ENCODE peak calls at places on chromosomes 2 and 18, in six cellular contexts. E, J, S, V, H and C are unnamed samples. For H3K79me2, the result is how much of the 10 kb centered on the place peaks cover.

GRCh38 chr18:13657974-13658373 is 68.4 kb downstream of the FAM210A start:
- DNase-seq in S (no peak), J (no peak), H (no peak), E (no peak), V (no peak), C (no peak)

GRCh38 chr2:31413876-31414550 is 529 bp downstream of the XDH start:
- DNase-seq in J (peak), V (peak), S (peak), H (no peak), E (peak), C (peak)

GRCh38 chr18:317618-318017 is 49.8 kb upstream of the THOC1 start:
- DNase-seq in S (no peak), E (no peak), J (no peak), V (no peak), H (no peak), C (no peak)

GRCh38 chr2:215435809-215436704 is at the start of gene FN1:
- DNase-seq in H (peak), S (peak), V (peak), J (peak), E (no peak), C (peak)

GRCh38 chr2:160538559-160539355 is 45.1 kb upstream of the RBMS1 start:
- DNase-seq in H (no peak), S (no peak), E (no peak), J (no peak), V (no peak), C (peak)

GRCh38 chr2:63614448-63614968 is 25.7 kb downstream of the MDH1 start:
- DNase-seq in J (peak), H (peak), S (peak), V (no peak), E (no peak), C (peak)

GRCh38 chr18:69718912-69719547 is 228.6 kb downstream of the CD226 start:
- DNase-seq in E (no peak), J (no peak), S (no peak), V (no peak), H (no peak), C (peak)

GRCh38 chr2:231900486-231900942 is 25.7 kb downstream of the NPPC start:
- DNase-seq in J (peak), V (peak), S (peak), H (peak), E (peak), C (peak)

GRCh38 chr2:120769076-120769786 is 33.6 kb downstream of the GLI2 start:
- DNase-seq in H (no peak), E (no peak), S (no peak), V (no peak), J (no peak), C (no peak)

GRCh38 chr2:67838205-67838604 is 224.6 kb downstream of the C1D start:
- DNase-seq in H (no peak), V (no peak), J (no peak), S (no peak), E (no peak), C (no peak)

GRCh38 chr2:207632575-207633492 is 7.6 kb upstream of the METTL21A start:
- DNase-seq in J (no peak), E (no peak), V (no peak), H (peak), S (no peak), C (peak)

GRCh38 chr2:101887328-101887727 is 104.4 kb upstream of the IL1R2 start:
- DNase-seq in H (no peak), S (no peak), E (no peak), V (no peak), J (no peak), C (no peak)

GRCh38 chr2:25187729-25188350 is 19.5 kb upstream of the POMC start:
- DNase-seq in S (no peak), J (peak), H (peak), E (no peak), V (no peak), C (no peak)

GRCh38 chr2:231648579-231649174 is 56.0 kb downstream of the TEX44 start:
- DNase-seq in H (peak), E (peak), S (peak), V (peak), J (peak), C (peak)

GRCh38 chr2:25230626-25231311 is 62.4 kb upstream of the POMC start:
- DNase-seq in J (no peak), S (no peak), E (no peak), V (peak), H (no peak), C (no peak)

GRCh38 chr2:84643991-84644390 is 127.7 kb downstream of the DNAH6 start:
- DNase-seq in E (no peak), J (peak), V (no peak), S (peak), H (no peak), C (no peak)

GRCh38 chr2:74741651-74742050 is 87.6 kb downstream of the SEMA4F start:
- DNase-seq in S (no peak), J (no peak), E (no peak), V (no peak), H (no peak), C (no peak)

GRCh38 chr2:129490666-129491065 is 488.8 kb upstream of the RAB6C start:
- DNase-seq in S (peak), V (no peak), J (no peak), H (peak), E (no peak), C (no peak)

GRCh38 chr2:37283207-37283606 is 41.4 kb downstream of the PRKD3 start:
- DNase-seq in J (no peak), H (no peak), V (no peak), E (no peak), S (no peak), C (peak)

GRCh38 chr2:203164311-203164935 is 74.4 kb upstream of the CYP20A1 start:
- DNase-seq in S (no peak), H (peak), E (no peak), J (no peak), V (no peak), C (peak)

GRCh38 chr2:239151201-239152131 is 249.4 kb downstream of the HDAC4 start:
- DNase-seq in E (no peak), H (no peak), V (no peak), S (no peak), J (no peak), C (no peak)
- TF ChIP-seq EZH2phosphoT487 in E (no peak), H (no peak), V (no peak), S (no peak), J (no peak), C (no peak)

GRCh38 chr2:23803275-23803964 is 123.5 kb downstream of the ATAD2B start:
- DNase-seq in S (no peak), H (peak), E (no peak), J (no peak), V (no peak), C (peak)

GRCh38 chr2:23806201-23806600 is 120.7 kb downstream of the ATAD2B start:
- DNase-seq in J (no peak), S (no peak), E (no peak), V (no peak), H (no peak), C (no peak)

GRCh38 chr2:23806665-23807064 is 120.3 kb downstream of the ATAD2B start:
- DNase-seq in H (no peak), E (no peak), J (no peak), V (no peak), S (no peak), C (no peak)

GRCh38 chr2:23801396-23801795 is 125.5 kb downstream of the ATAD2B start:
- DNase-seq in H (no peak), S (no peak), J (no peak), E (no peak), V (no peak), C (no peak)

GRCh38 chr2:23803965-23804542 is 122.9 kb downstream of the ATAD2B start:
- DNase-seq in V (peak), S (peak), H (peak), E (peak), J (peak), C (peak)
- TF ChIP-seq CTCF in V (peak), S (peak), H (peak), E (peak), J (peak), C (peak)

DNA sequence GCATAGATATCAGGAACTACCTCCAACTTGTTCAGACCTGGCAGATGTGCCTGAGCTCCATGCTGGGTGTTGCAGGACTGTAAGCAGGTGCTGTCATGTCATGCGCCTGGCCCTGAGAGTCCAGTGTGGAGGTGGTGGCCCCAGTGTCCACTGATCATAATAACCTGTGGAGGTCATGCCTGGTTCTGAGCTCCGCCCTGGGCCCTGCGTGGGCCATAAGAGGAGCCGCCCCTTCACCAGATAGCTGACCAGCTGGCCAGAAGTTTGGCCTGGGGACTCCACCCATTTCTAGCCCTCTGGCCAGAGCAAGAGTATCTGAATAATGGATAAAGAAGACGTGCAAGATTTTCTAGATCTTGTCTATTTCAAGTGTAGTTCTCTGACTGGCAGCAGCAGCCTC is 72.4 kb downstream of the CTIF start:
- DNase-seq in E (no peak), H (no peak), J (no peak), V (no peak), S (no peak), C (no peak)
- H3K79me2 ChIP-seq in E (under half), H (half or more), J (under half), V (half or more), S (under half), C (under half)

GRCh38 chr2:227006189-227006897 is 157.7 kb downstream of the COL4A4 start:
- DNase-seq in E (no peak), J (no peak), V (no peak), H (no peak), S (no peak), C (no peak)
- TF ChIP-seq EZH2phosphoT487 in E (no peak), J (no peak), V (no peak), H (no peak), S (no peak), C (no peak)

DNA sequence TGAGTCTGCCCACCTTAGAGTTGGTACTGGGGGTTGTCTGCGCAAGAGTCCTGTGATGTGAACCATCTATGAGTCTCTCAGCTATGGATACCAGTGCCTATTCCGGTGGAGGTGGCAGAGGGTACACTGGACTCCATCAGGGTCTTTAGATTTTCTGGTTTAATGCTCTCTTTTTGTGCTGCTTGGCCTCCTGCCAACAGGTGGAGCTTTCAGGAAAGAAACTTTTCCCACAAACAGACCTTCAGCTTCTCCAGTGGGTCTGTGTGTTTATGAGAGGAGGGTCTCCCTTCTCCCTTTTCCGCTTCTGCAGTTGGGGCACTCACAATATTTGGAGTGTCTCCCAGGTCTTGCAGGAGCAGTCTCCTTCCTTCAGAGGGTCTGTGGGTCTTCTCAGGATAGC is 1721.9 kb upstream of the SLC39A10 start:
- DNase-seq in S (peak), H (no peak), J (no peak), E (no peak), V (no peak), C (no peak)
- TF ChIP-seq CTCF in S (peak), H (no peak), J (peak), E (no peak), V (no peak), C (no peak)